ENCODE peak calls at places on chromosomes 16 and 17, in ten cellular contexts. V is DMS153, X is GM12865, R is BE2C, L is fibroblast of gingiva, E is activated T-cell treated with anti-CD3 and anti-CD28 coated beads for 24 hours, W is epithelial cell of prostate, B is fibroblast of the conjunctiva, U is WTC11, F is nephron progenitor cell. T is an unnamed sample.

GRCh38 chr17:17139972-17140589 is 66.1 kb downstream of the PLD6 start:
- DNase-seq in V (peak; percentile 17), X (no peak), R (no peak), L (no peak), E (no peak), W (no peak), B (no peak), U (peak; percentile 34), F (no peak), T (peak; percentile 53)

GRCh38 chr16:47815655-47816054 is 340.1 kb downstream of the ABCC12 start:
- DNase-seq in V (no peak), X (no peak), R (no peak), L (no peak), E (no peak), W (no peak), B (no peak), U (no peak), F (no peak), T (peak; percentile 57)

GRCh38 chr16:89102035-89102776 is 8.6 kb downstream of the ACSF3 start:
- DNase-seq in V (no peak), X (no peak), R (no peak), L (no peak), E (no peak), W (no peak), B (no peak), U (no peak), F (no peak), T (no peak)

GRCh38 chr17:3980381-3980975 is 16.2 kb upstream of the ATP2A3 start:
- DNase-seq in V (no peak), X (no peak), R (no peak), L (no peak), E (no peak), W (no peak), B (no peak), U (no peak), F (no peak), T (no peak)

GRCh38 chr17:81000089-81000630 is 8.5 kb downstream of the CHMP6 start:
- DNase-seq in V (no peak), X (no peak), R (no peak), L (no peak), E (no peak), W (no peak), B (no peak), U (no peak), F (no peak), T (no peak)

GRCh38 chr16:22035094-22035675 is 27.3 kb downstream of the MOSMO start:
- DNase-seq in V (no peak), X (peak; percentile 68), R (no peak), L (no peak), E (no peak), W (no peak), B (no peak), U (no peak), F (no peak), T (no peak)

GRCh38 chr17:11031787-11032186 is 193.9 kb upstream of the PIRT start:
- DNase-seq in V (no peak), X (no peak), R (no peak), L (no peak), E (no peak), W (no peak), B (no peak), U (peak; percentile 30), F (peak; percentile 4), T (no peak)

GRCh38 chr16:66503030-66503429 is 46.9 kb downstream of the TK2 start:
- DNase-seq in V (no peak), X (no peak), R (no peak), L (no peak), E (no peak), W (no peak), B (no peak), U (no peak), F (no peak), T (no peak)

GRCh38 chr16:67017451-67017750 is 11.5 kb upstream of the CBFB start:
- DNase-seq in V (no peak), X (no peak), R (no peak), L (no peak), E (no peak), W (no peak), B (no peak), U (no peak), F (no peak), T (no peak)

GRCh38 chr16:73956592-73957495 is 339.8 kb upstream of the PSMD7 start:
- DNase-seq in V (peak; percentile 49), X (peak; percentile 54), R (peak; percentile 70), L (peak; percentile 61), E (peak; percentile 4), W (peak; percentile 6), B (peak; percentile 69), U (peak; percentile 73), F (peak; percentile 74), T (peak; percentile 78)

GRCh38 chr17:50127661-50128361 is 2.1 kb downstream of the SAMD14 start:
- DNase-seq in V (no peak), X (no peak), R (no peak), L (no peak), E (no peak), W (no peak), B (no peak), U (no peak), F (no peak), T (peak; percentile 37)

GRCh38 chr17:42849451-42850157 is 1.4 kb upstream of the AOC3 start:
- DNase-seq in V (no peak), X (no peak), R (no peak), L (no peak), E (no peak), W (no peak), B (no peak), U (no peak), F (no peak), T (no peak)

GRCh38 chr16:56898847-56899246 is 33.1 kb upstream of the HERPUD1 start:
- DNase-seq in V (no peak), X (peak; percentile 86), R (no peak), L (no peak), E (no peak), W (no peak), B (no peak), U (no peak), F (no peak), T (no peak)

GRCh38 chr17:41739661-41740352 is 5.4 kb upstream of the HAP1 start:
- DNase-seq in V (peak; percentile 95), X (no peak), R (no peak), L (no peak), E (no peak), W (peak; percentile 92), B (no peak), U (no peak), F (no peak), T (peak; percentile 23)

GRCh38 chr16:67822511-67822910 is 15.8 kb downstream of the TSNAXIP1 start:
- DNase-seq in V (no peak), X (no peak), R (no peak), L (no peak), E (no peak), W (no peak), B (no peak), U (no peak), F (no peak), T (no peak)

GRCh38 chr17:37769050-37769449 is 24.2 kb upstream of the HNF1B start:
- DNase-seq in V (no peak), X (peak; percentile 60), R (no peak), L (no peak), E (no peak), W (no peak), B (no peak), U (no peak), F (no peak), T (no peak)

GRCh38 chr16:88331989-88332920 is 50.5 kb upstream of the ZNF469 start:
- DNase-seq in V (no peak), X (no peak), R (no peak), L (peak; percentile 100), E (no peak), W (peak; percentile 90), B (peak; percentile 97), U (no peak), F (no peak), T (peak; percentile 100)

GRCh38 chr16:3356118-3356517 is 429 bp downstream of the OR2C1 start:
- DNase-seq in V (no peak), X (no peak), R (peak; percentile 57), L (no peak), E (no peak), W (no peak), B (no peak), U (no peak), F (no peak), T (no peak)

GRCh38 chr16:54517181-54517580 is 230.6 kb upstream of the IRX3 start:
- DNase-seq in V (no peak), X (no peak), R (no peak), L (no peak), E (no peak), W (no peak), B (no peak), U (no peak), F (no peak), T (no peak)

GRCh38 chr17:65434878-65435277 is 126.6 kb downstream of the AXIN2 start:
- DNase-seq in V (no peak), X (no peak), R (no peak), L (no peak), E (no peak), W (no peak), B (no peak), U (no peak), F (no peak), T (no peak)

GRCh38 chr17:65131946-65132345 is 5.2 kb upstream of the RGS9 start:
- DNase-seq in V (no peak), X (no peak), R (no peak), L (peak; percentile 92), E (no peak), W (peak; percentile 36), B (peak; percentile 28), U (no peak), F (no peak), T (no peak)

GRCh38 chr17:71828182-71828596 is 292.6 kb upstream of the SOX9 start:
- DNase-seq in V (peak; percentile 66), X (no peak), R (peak; percentile 78), L (peak; percentile 1), E (no peak), W (no peak), B (no peak), U (peak; percentile 89), F (peak; percentile 21), T (peak; percentile 98)

GRCh38 chr16:57658878-57659674 is 9.0 kb upstream of the ADGRG3 start:
- DNase-seq in V (no peak), X (no peak), R (no peak), L (no peak), E (no peak), W (no peak), B (no peak), U (no peak), F (no peak), T (no peak)

GRCh38 chr17:20774472-20775135 is 195.1 kb downstream of the CDRT15L2 start:
- DNase-seq in V (no peak), X (no peak), R (no peak), L (no peak), E (no peak), W (no peak), B (no peak), U (no peak), F (no peak), T (no peak)

GRCh38 chr16:67993207-67994036 is 5.9 kb downstream of the DPEP2 start:
- DNase-seq in V (peak; percentile 34), X (peak; percentile 90), R (peak; percentile 83), L (peak; percentile 70), E (peak; percentile 75), W (no peak), B (peak; percentile 46), U (peak; percentile 83), F (peak; percentile 83), T (peak; percentile 84)

GRCh38 chr17:1227917-1228751 is 42.1 kb upstream of the BHLHA9 start:
- DNase-seq in V (no peak), X (peak; percentile 86), R (no peak), L (no peak), E (no peak), W (no peak), B (no peak), U (peak; percentile 33), F (peak; percentile 31), T (peak; percentile 15)

GRCh38 chr16:89365044-89365467 is 125.3 kb downstream of the ANKRD11 start:
- DNase-seq in V (no peak), X (peak; percentile 73), R (no peak), L (no peak), E (no peak), W (no peak), B (no peak), U (no peak), F (no peak), T (peak; percentile 70)

GRCh38 chr17:28725166-28725659 is 820 bp downstream of the TLCD1 start:
- DNase-seq in V (peak; percentile 56), X (peak; percentile 78), R (peak; percentile 43), L (peak; percentile 62), E (no peak), W (no peak), B (no peak), U (no peak), F (no peak), T (peak; percentile 59)

T was measured in astrocyte of the hippocampus.